ENCODE peak calls at places on chromosomes 7 and 10, in five cellular contexts. N is AG10803; T is activated naive CD8-positive, alpha-beta T cell treated with anti-CD3 and anti-CD28 coated beads, Interleukin-2, amount 50 U/mL, for 24 hours; O is stimulated activated CD4-positive, alpha-beta T cell treated with anti-CD3 and anti-CD28 coated beads, Interleukin-15, amount 100 ng/mL, for 1 hour; X is head of caudate nucleus. M is an unnamed sample.
A peak's percentile ranks its signal among the peaks of the same experiment; 100 is the strongest.

GRCh38 chr7:45192546-45193177 is 35.1 kb downstream of the RAMP3 start:
- DNase-seq in N (no peak), T (no peak), O (no peak), X (no peak), M (no peak)

GRCh38 chr7:26948617-26949118 is 84.3 kb upstream of the SKAP2 start:
- DNase-seq in N (no peak), T (no peak), O (no peak), X (no peak), M (no peak)

GRCh38 chr7:157514306-157514705 is 177.5 kb downstream of the DNAJB6 start:
- DNase-seq in N (no peak), T (no peak), O (no peak), X (no peak), M (peak; percentile 52)

GRCh38 chr10:58608356-58608755 is 95.7 kb downstream of the BICC1 start:
- DNase-seq in N (peak; percentile 29), T (no peak), O (no peak), X (no peak), M (no peak)

GRCh38 chr10:124693801-124694416 is 50.3 kb downstream of the FAM53B start:
- DNase-seq in N (no peak), T (no peak), O (no peak), X (no peak), M (peak; percentile 32)

GRCh38 chr10:13681095-13681494 is 94.3 kb downstream of the PRPF18 start:
- DNase-seq in N (no peak), T (no peak), O (no peak), X (no peak), M (no peak)

GRCh38 chr7:41097501-41097900 is 605.4 kb downstream of the INHBA start:
- DNase-seq in N (peak; percentile 68), T (no peak), O (no peak), X (no peak), M (no peak)

GRCh38 chr7:133510326-133511055 is 257.6 kb downstream of the EXOC4 start:
- DNase-seq in N (peak; percentile 4), T (no peak), O (no peak), X (no peak), M (no peak)

GRCh38 chr7:28739826-28740225 is 218.3 kb downstream of the TRIL start:
- DNase-seq in N (no peak), T (no peak), O (no peak), X (no peak), M (no peak)

GRCh38 chr10:51109821-51110533 is 35.7 kb downstream of the PRKG1 start:
- DNase-seq in N (peak; percentile 85), T (no peak), O (no peak), X (no peak), M (no peak)

GRCh38 chr10:2392145-2392812 is 655.0 kb upstream of the ADARB2 start:
- DNase-seq in N (peak; percentile 1), T (no peak), O (no peak), X (no peak), M (no peak)

GRCh38 chr7:16430133-16430532 is 8.8 kb upstream of the CRPPA start:
- DNase-seq in N (no peak), T (no peak), O (no peak), X (no peak), M (no peak)

GRCh38 chr7:152076940-152077933 is 51.8 kb downstream of the GALNT11 start:
- DNase-seq in N (peak; percentile 9), T (no peak), O (no peak), X (no peak), M (no peak)

GRCh38 chr10:24957624-24958435 is 5.4 kb upstream of the PRTFDC1 start:
- DNase-seq in N (peak; percentile 94), T (no peak), O (no peak), X (no peak), M (no peak)

GRCh38 chr7:47758546-47758945 is 176.6 kb upstream of the TNS3 start:
- DNase-seq in N (peak; percentile 68), T (no peak), O (no peak), X (no peak), M (no peak)

GRCh38 chr10:100986952-100987684 is at the start of the genes MRPL43 and TWNK:
- DNase-seq in N (peak; percentile 61), T (peak; percentile 88), O (peak; percentile 65), X (peak; percentile 88), M (peak; percentile 90)

GRCh38 chr7:77553123-77553522 is 16.0 kb downstream of the PTPN12 start:
- DNase-seq in N (no peak), T (no peak), O (no peak), X (no peak), M (no peak)

GRCh38 chr7:15498465-15498864 is 63.4 kb downstream of the AGMO start:
- DNase-seq in N (no peak), T (no peak), O (no peak), X (no peak), M (no peak)

GRCh38 chr7:105003275-105003674 is 10.7 kb upstream of the KMT2E start:
- DNase-seq in N (peak; percentile 81), T (no peak), O (no peak), X (no peak), M (peak; percentile 80)

GRCh38 chr10:130479906-130480305 is 343.7 kb downstream of the GLRX3 start:
- DNase-seq in N (no peak), T (no peak), O (no peak), X (no peak), M (no peak)

GRCh38 chr10:126568809-126569208 is 101.7 kb downstream of the C10orf90 start:
- DNase-seq in N (no peak), T (no peak), O (no peak), X (no peak), M (no peak)

GRCh38 chr7:96992624-96993452 is 12.5 kb upstream of the DLX6 start:
- DNase-seq in N (no peak), T (no peak), O (no peak), X (no peak), M (no peak)

GRCh38 chr7:725223-726005 is 1.1 kb upstream of the DNAAF5 start:
- DNase-seq in N (no peak), T (no peak), O (no peak), X (no peak), M (no peak)

GRCh38 chr10:51321968-51322367 is 247.7 kb downstream of the PRKG1 start:
- DNase-seq in N (peak; percentile 78), T (no peak), O (no peak), X (no peak), M (no peak)

GRCh38 chr7:78472519-78472918 is 673.9 kb downstream of the PHTF2 start:
- DNase-seq in N (peak; percentile 94), T (no peak), O (no peak), X (no peak), M (no peak)

GRCh38 chr10:71067098-71067760 is 145.1 kb upstream of the UNC5B start:
- DNase-seq in N (no peak), T (no peak), O (no peak), X (peak; percentile 62), M (no peak)

GRCh38 chr7:55052081-55052480 is 33.3 kb downstream of the EGFR start:
- DNase-seq in N (peak; percentile 79), T (no peak), O (no peak), X (no peak), M (no peak)

GRCh38 chr7:100443096-100443840 is 7.0 kb upstream of the PPP1R35 start:
- DNase-seq in N (no peak), T (no peak), O (no peak), X (no peak), M (peak; percentile 17)

GRCh38 chr10:84097787-84098353 is 41.4 kb upstream of the GHITM start:
- DNase-seq in N (peak; percentile 38), T (no peak), O (no peak), X (no peak), M (no peak)

GRCh38 chr10:5563991-5564536 is 39.3 kb downstream of the CALML3 start:
- DNase-seq in N (peak; percentile 63), T (peak; percentile 24), O (peak; percentile 25), X (no peak), M (peak; percentile 82)

GRCh38 chr10:110893559-110894179 is 21.9 kb downstream of the PDCD4 start:
- DNase-seq in N (peak; percentile 54), T (no peak), O (no peak), X (no peak), M (no peak)

M was measured in aorta.